ENCODE peak calls at places on chromosomes 16 and 17, in six cellular contexts. J is colonic mucosa; W is amniotic epithelial cell; B is C1 segment of cervical spinal cord; F is stimulated activated CD4-positive, alpha-beta T cell treated with anti-CD3 and anti-CD28 coated beads, Interleukin-1b, Interleukin-23, amount 100 ng/mL, for 24 hours; N is CD4-positive, alpha-beta T cell. R is an unnamed sample.

GRCh38 chr17:40490982-40491381 is 10.4 kb downstream of the TNS4 start:
- DNase-seq in J (no peak), F (no peak), B (no peak), N (no peak), W (no peak), R (no peak)

GRCh38 chr17:77068915-77069314 is 71.9 kb upstream of the SEC14L1 start:
- DNase-seq in F (no peak), N (no peak), W (no peak), J (no peak), B (no peak), R (no peak)

GRCh38 chr17:36142806-36143205 is 33.6 kb downstream of the TBC1D3B start:
- DNase-seq in J (no peak), B (no peak), W (no peak), F (no peak), N (no peak), R (no peak)

GRCh38 chr16:19809121-19809635 is 75.5 kb downstream of the GPRC5B start:
- DNase-seq in N (no peak), F (no peak), B (no peak), J (no peak), W (peak), R (no peak)

GRCh38 chr17:70820276-70820675 is 650.9 kb downstream of the KCNJ2 start:
- DNase-seq in J (no peak), B (no peak), N (no peak), W (no peak), F (no peak), R (no peak)

GRCh38 chr17:16444258-16444886 is 29.0 kb downstream of the TRPV2 start:
- DNase-seq in N (no peak), B (no peak), W (no peak), F (no peak), J (no peak), R (no peak)

GRCh38 chr16:82580293-82580900 is 46.4 kb upstream of the CDH13 start:
- DNase-seq in J (peak), W (no peak), F (no peak), N (no peak), B (no peak), R (no peak)

GRCh38 chr17:43411820-43412529 is 13.2 kb downstream of the ARL4D start:
- DNase-seq in N (no peak), W (no peak), F (no peak), J (no peak), B (no peak), R (no peak)

GRCh38 chr17:15414502-15415348 is 52.7 kb downstream of the CDRT4 start:
- DNase-seq in J (no peak), W (peak), B (peak), F (no peak), N (no peak), R (no peak)